ENCODE peak calls at places on chromosomes 5 and 9, in eight cellular contexts. I is GM12878, S is SK-N-SH, A is heart left ventricle, Z is ovary, G is prostate gland, D is GM12865, L is left ventricle myocardium inferior. R is an unnamed sample.
A peak's percentile ranks its signal among the peaks of the same experiment; 100 is the strongest.

GRCh38 chr5:72160299-72160698 is 53.0 kb downstream of the MAP1B start:
- DNase-seq in I (no peak), S (no peak), A (no peak), Z (no peak), G (no peak), D (no peak), L (no peak), R (no peak)

GRCh38 chr9:83477120-83477519 is 61.1 kb downstream of the FRMD3 start:
- DNase-seq in I (no peak), S (no peak), A (no peak), Z (no peak), G (no peak), D (peak; percentile 1), L (no peak), R (no peak)

GRCh38 chr5:169162407-169162806 is 138.5 kb downstream of the SLIT3 start:
- DNase-seq in I (no peak), S (peak; percentile 41), A (no peak), Z (no peak), G (no peak), D (no peak), L (no peak), R (no peak)

GRCh38 chr9:131678499-131679111 is 61.3 kb downstream of the RAPGEF1 start:
- DNase-seq in I (peak; percentile 87), S (no peak), A (peak; percentile 91), Z (no peak), G (peak; percentile 58), D (peak; percentile 94), L (peak; percentile 69), R (peak; percentile 61)

GRCh38 chr5:172843825-172844576 is 9.9 kb downstream of the ERGIC1 start:
- DNase-seq in I (no peak), S (no peak), A (no peak), Z (no peak), G (no peak), D (no peak), L (no peak), R (no peak)

GRCh38 chr5:143931389-143931984 is 119.5 kb downstream of the HMHB1 start:
- DNase-seq in I (no peak), S (no peak), A (peak; percentile 38), Z (no peak), G (no peak), D (no peak), L (peak; percentile 19), R (no peak)

GRCh38 chr5:9056046-9056445 is 489.8 kb downstream of the SEMA5A start:
- DNase-seq in I (no peak), S (no peak), A (no peak), Z (no peak), G (no peak), D (no peak), L (no peak), R (no peak)

GRCh38 chr5:2391021-2391420 is 360.5 kb downstream of the IRX2 start:
- DNase-seq in I (no peak), S (no peak), A (no peak), Z (no peak), G (no peak), D (no peak), L (no peak), R (no peak)

GRCh38 chr5:31186672-31187267 is 6.7 kb upstream of the CDH6 start:
- DNase-seq in I (no peak), S (peak; percentile 37), A (no peak), Z (no peak), G (no peak), D (peak; percentile 28), L (no peak), R (no peak)

GRCh38 chr5:84383296-84383815 is 1.3 kb downstream of the EDIL3 start:
- DNase-seq in I (no peak), S (no peak), A (no peak), Z (peak; percentile 31), G (no peak), D (no peak), L (no peak), R (no peak)

GRCh38 chr9:73143606-73144328 is 7.9 kb upstream of the ANXA1 start:
- DNase-seq in I (no peak), S (no peak), A (no peak), Z (no peak), G (no peak), D (no peak), L (no peak), R (no peak)

GRCh38 chr5:5141625-5142527 is 1.7 kb downstream of the ADAMTS16 start:
- DNase-seq in I (no peak), S (peak; percentile 53), A (no peak), Z (no peak), G (peak; percentile 73), D (peak; percentile 71), L (no peak), R (no peak)

GRCh38 chr5:172932313-172933017 is 26.8 kb upstream of the RPL26L1 start:
- DNase-seq in I (no peak), S (peak; percentile 86), A (peak; percentile 76), Z (peak; percentile 84), G (peak; percentile 74), D (peak; percentile 78), L (peak; percentile 70), R (no peak)

GRCh38 chr5:179317411-179318192 is 27.7 kb downstream of the ADAMTS2 start:
- DNase-seq in I (no peak), S (no peak), A (peak; percentile 19), Z (peak; percentile 29), G (no peak), D (no peak), L (no peak), R (no peak)

GRCh38 chr5:57338068-57338848 is 144.4 kb downstream of the ACTBL2 start:
- DNase-seq in I (no peak), S (peak; percentile 33), A (no peak), Z (no peak), G (no peak), D (peak; percentile 44), L (no peak), R (no peak)

GRCh38 chr9:106228861-106229260 is 534.5 kb downstream of the TMEM38B start:
- DNase-seq in I (no peak), S (no peak), A (peak; percentile 56), Z (no peak), G (no peak), D (no peak), L (peak; percentile 38), R (no peak)

GRCh38 chr9:131739192-131739961 is 499 bp downstream of the RAPGEF1 start:
- DNase-seq in I (no peak), S (peak; percentile 88), A (peak; percentile 52), Z (peak; percentile 68), G (no peak), D (peak; percentile 54), L (peak; percentile 41), R (no peak)

GRCh38 chr9:113508111-113508749 is 44.7 kb downstream of the RGS3 start:
- DNase-seq in I (no peak), S (no peak), A (no peak), Z (no peak), G (no peak), D (no peak), L (no peak), R (no peak)

GRCh38 chr5:67214036-67214435 is 17.4 kb upstream of the CD180 start:
- DNase-seq in I (no peak), S (no peak), A (no peak), Z (no peak), G (no peak), D (no peak), L (no peak), R (no peak)

GRCh38 chr5:178117911-178118310 is 4.6 kb downstream of the N4BP3 start:
- DNase-seq in I (no peak), S (no peak), A (no peak), Z (no peak), G (no peak), D (no peak), L (no peak), R (no peak)

GRCh38 chr9:21030389-21031035 is 928 bp downstream of the HACD4 start:
- DNase-seq in I (peak; percentile 52), S (no peak), A (no peak), Z (no peak), G (no peak), D (peak; percentile 69), L (no peak), R (no peak)

GRCh38 chr9:16310288-16311145 is 560.0 kb downstream of the BNC2 start:
- DNase-seq in I (no peak), S (no peak), A (no peak), Z (no peak), G (no peak), D (no peak), L (no peak), R (no peak)

GRCh38 chr5:180786398-180787005 is 16.1 kb downstream of the MGAT1 start:
- DNase-seq in I (no peak), S (no peak), A (no peak), Z (no peak), G (no peak), D (no peak), L (no peak), R (no peak)

GRCh38 chr5:59746261-59746765 is 147.2 kb downstream of the PDE4D start:
- DNase-seq in I (no peak), S (no peak), A (no peak), Z (no peak), G (no peak), D (peak; percentile 14), L (no peak), R (no peak)

GRCh38 chr9:92133949-92134604 is 18.9 kb upstream of the SPTLC1 start:
- DNase-seq in I (no peak), S (peak; percentile 90), A (peak; percentile 79), Z (peak; percentile 92), G (peak; percentile 63), D (peak; percentile 77), L (peak; percentile 79), R (peak; percentile 32)
- H3K4me3 ChIP-seq in I (no peak overlapping the region), S (no peak overlapping the region), A (no peak overlapping the region), Z (peak overlapping the region; percentile 8), G (no peak overlapping the region), D (no peak overlapping the region), L (no peak overlapping the region), R (peak overlapping the region; percentile 37)

GRCh38 chr5:14687023-14687665 is 22.6 kb downstream of the OTULIN start:
- DNase-seq in I (no peak), S (no peak), A (peak; percentile 54), Z (no peak), G (no peak), D (no peak), L (peak; percentile 37), R (no peak)
- TF ChIP-seq CTCF in I (no peak), S (no peak), A (no peak), Z (no peak), G (no peak), D (no peak), L (peak; percentile 51), R (no peak)

DNA sequence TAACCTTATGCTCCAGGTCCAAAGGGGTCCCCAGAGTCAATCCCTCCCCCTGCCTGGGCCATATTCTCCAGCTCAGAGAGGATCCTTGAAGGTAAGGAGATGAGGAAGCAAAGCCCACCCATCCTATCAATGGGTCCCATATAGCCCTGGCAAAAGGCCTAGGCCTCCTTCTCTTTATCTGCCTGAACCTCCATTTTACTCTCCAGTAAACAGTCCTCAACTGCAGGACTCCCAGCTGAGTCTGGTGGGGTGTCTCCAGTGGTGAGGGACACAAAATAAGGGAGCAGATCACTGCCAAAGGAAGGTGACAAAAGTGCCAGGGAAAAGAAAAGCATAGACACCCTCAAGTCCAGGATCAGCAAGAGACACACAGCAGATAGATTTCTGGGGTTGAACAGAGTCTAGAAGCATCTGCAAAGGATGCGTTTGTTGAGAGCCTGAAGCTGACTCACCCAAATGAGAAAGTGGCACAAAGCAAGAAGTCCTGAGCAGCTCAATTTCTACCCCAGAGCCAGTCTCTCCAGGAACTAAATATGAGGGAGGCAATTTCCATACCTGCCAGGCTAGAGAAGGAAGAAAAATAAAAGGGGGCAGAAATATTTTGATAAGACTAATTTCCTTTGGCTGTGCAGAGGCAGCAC is 2.7 kb upstream of the EBF1 start:
- DNase-seq in I (no peak), S (no peak), A (no peak), Z (no peak), G (no peak), D (no peak), L (no peak), R (no peak)
- H3K4me3 ChIP-seq in I (peak overlapping the region; percentile 67), S (no peak overlapping the region), A (no peak overlapping the region), Z (no peak overlapping the region), G (no peak overlapping the region), D (peak overlapping the region; percentile 76), L (peak overlapping the region; percentile 84), R (no peak overlapping the region)

GRCh38 chr9:14400658-14400995 is 86.7 kb upstream of the NFIB start:
- DNase-seq in I (no peak), S (peak; percentile 17), A (peak; percentile 62), Z (no peak), G (no peak), D (no peak), L (peak; percentile 23), R (peak; percentile 45)
- TF ChIP-seq CTCF in I (no peak), S (peak; percentile 52), A (peak; percentile 59), Z (peak; percentile 19), G (no peak), D (no peak), L (peak; percentile 73), R (peak; percentile 73)